ENCODE peak calls at places on chromosomes 4 and X, in ten cellular contexts. D, W, G, L, B, E, M, X, I and Z are unnamed samples.

GRCh38 chr4:77152421-77152820 is 4.6 kb upstream of the CCNG2 start:
- DNase-seq in G (no peak), B (no peak), M (peak), E (no peak), L (no peak), W (no peak), X (no peak), I (no peak), D (no peak), Z (no peak)

GRCh38 chr4:7379719-7380118 is 55.0 kb downstream of the PSAPL1 start:
- DNase-seq in B (no peak), D (no peak), L (no peak), I (no peak), M (no peak), X (no peak), E (no peak), W (no peak), G (no peak), Z (no peak)

GRCh38 chr4:127920521-127920920 is 39.8 kb downstream of the PLK4 start:
- DNase-seq in X (no peak), D (no peak), B (no peak), W (no peak), M (no peak), E (peak), L (no peak), I (no peak), G (no peak), Z (no peak)

GRCh38 chr4:157115613-157116340 is 39.8 kb downstream of the GLRB start:
- DNase-seq in I (no peak), D (no peak), E (peak), L (no peak), W (no peak), G (no peak), B (no peak), M (no peak), X (no peak), Z (no peak)

GRCh38 chr4:74524985-74525384 is 80.0 kb downstream of the AREG start:
- DNase-seq in G (no peak), L (no peak), E (no peak), M (no peak), X (no peak), D (no peak), I (no peak), W (no peak), B (no peak), Z (no peak)

GRCh38 chr4:15805583-15806517 is 27.7 kb downstream of the CD38 start:
- DNase-seq in B (peak), X (no peak), E (peak), I (peak), G (peak), L (peak), W (no peak), M (peak), D (no peak), Z (no peak)

GRCh38 chr4:168831919-168832745 is 177.9 kb downstream of the CBR4 start:
- DNase-seq in I (peak), M (peak), B (peak), L (peak), D (peak), E (peak), G (peak), X (peak), W (peak), Z (peak)

GRCh38 chrX:78237127-78237526 is 90.3 kb downstream of the CYSLTR1 start:
- DNase-seq in I (no peak), B (no peak), L (no peak), X (no peak), W (no peak), E (no peak), D (no peak), G (no peak), M (no peak), Z (no peak)

GRCh38 chrX:1657367-1658082 is 42.7 kb downstream of the ASMT start:
- DNase-seq in M (no peak), D (no peak), W (peak), L (no peak), E (no peak), G (peak), X (peak), I (no peak), B (peak), Z (no peak)

GRCh38 chr4:173436149-173436579 is 37.2 kb upstream of the SCRG1 start:
- DNase-seq in X (no peak), M (no peak), I (peak), D (no peak), G (no peak), W (no peak), B (no peak), E (peak), L (no peak), Z (no peak)

GRCh38 chr4:176323511-176324160 is 3.9 kb downstream of the SPCS3 start:
- DNase-seq in G (no peak), D (no peak), I (no peak), E (no peak), M (no peak), L (no peak), X (no peak), W (no peak), B (no peak), Z (no peak)

GRCh38 chr4:86482851-86483490 is 111.1 kb upstream of the PTPN13 start:
- DNase-seq in G (no peak), M (no peak), D (no peak), X (no peak), I (peak), E (no peak), L (no peak), B (no peak), W (no peak), Z (no peak)

GRCh38 chr4:65665951-65666523 is 4.3 kb downstream of the EPHA5 start:
- DNase-seq in D (no peak), L (no peak), I (no peak), X (no peak), W (no peak), E (peak), B (no peak), M (no peak), G (no peak), Z (no peak)

GRCh38 chr4:6732441-6733357 is 16.7 kb downstream of the BLOC1S4 start:
- DNase-seq in L (peak), X (no peak), D (no peak), E (peak), M (peak), W (peak), I (no peak), G (no peak), B (no peak), Z (peak)

GRCh38 chr4:7430965-7431695 is 3.6 kb downstream of the PSAPL1 start:
- DNase-seq in I (no peak), B (peak), G (no peak), W (no peak), E (no peak), L (no peak), D (no peak), X (no peak), M (no peak), Z (no peak)

GRCh38 chrX:135973025-135973547 is 702 bp downstream of the MMGT1 start:
- DNase-seq in X (no peak), M (peak), L (peak), B (no peak), E (no peak), I (peak), G (no peak), W (no peak), D (no peak), Z (peak)

GRCh38 chr4:818106-818921 is 7.6 kb downstream of the CPLX1 start:
- DNase-seq in I (no peak), D (no peak), B (no peak), W (no peak), L (no peak), X (no peak), G (no peak), E (no peak), M (no peak), Z (no peak)

GRCh38 chr4:184306949-184307348 is 89.3 kb upstream of the ENPP6 start:
- DNase-seq in E (peak), X (no peak), M (no peak), G (no peak), I (no peak), W (no peak), L (no peak), D (no peak), B (no peak), Z (no peak)

GRCh38 chr4:113760852-113761681 is 471 bp downstream of the CAMK2D start:
- DNase-seq in B (peak), L (peak), I (peak), W (peak), E (peak), G (peak), D (no peak), X (peak), M (peak), Z (peak)